ENCODE peak calls at places on chromosomes 3 and 15, in five cellular contexts. S is HL-60; K is CD8-positive, alpha-beta T cell; D is A549; E is heart left ventricle. I is an unnamed sample.

GRCh38 chr3:49602877-49603411 is 48.7 kb downstream of the BSN start:
- DNase-seq in S (no peak), D (no peak), K (peak; percentile 57), E (no peak), I (peak; percentile 30)

GRCh38 chr3:52388933-52389332 is 56.0 kb downstream of the SEMA3G start:
- DNase-seq in D (peak; percentile 7), S (no peak), K (no peak), E (no peak), I (no peak)

GRCh38 chr3:14203521-14204079 is 25.0 kb downstream of the LSM3 start:
- DNase-seq in E (peak; percentile 69), S (peak; percentile 61), K (no peak), D (peak; percentile 79), I (peak; percentile 41)

GRCh38 chr3:41267975-41268640 is 68.8 kb downstream of the CTNNB1 start:
- DNase-seq in D (peak; percentile 94), K (no peak), S (no peak), E (no peak), I (no peak)

GRCh38 chr15:55106155-55106554 is 90.6 kb downstream of the RSL24D1 start:
- DNase-seq in D (no peak), S (peak; percentile 2), K (no peak), E (no peak), I (no peak)

GRCh38 chr15:62254137-62254934 is 89.3 kb upstream of the C2CD4B start:
- DNase-seq in D (peak; percentile 64), K (peak; percentile 38), E (peak; percentile 61), S (peak; percentile 6), I (peak; percentile 66)

GRCh38 chr15:44873103-44873502 is 83.4 kb upstream of the TERB2 start:
- DNase-seq in S (no peak), D (no peak), E (no peak), K (no peak), I (no peak)

GRCh38 chr3:34015204-34016142 is 217.0 kb downstream of the PDCD6IP start:
- DNase-seq in E (no peak), S (no peak), K (no peak), D (peak; percentile 41), I (no peak)

GRCh38 chr15:94004697-94005096 is 226.7 kb upstream of the MCTP2 start:
- DNase-seq in E (peak; percentile 17), S (no peak), K (no peak), D (no peak), I (no peak)

GRCh38 chr3:99250821-99251355 is 349.4 kb upstream of the DCBLD2 start:
- DNase-seq in K (no peak), D (no peak), E (no peak), S (no peak), I (no peak)

GRCh38 chr15:66943456-66944095 is 121.8 kb upstream of the SMAD3 start:
- DNase-seq in K (no peak), E (no peak), D (peak; percentile 82), S (no peak), I (no peak)

GRCh38 chr3:122956685-122957455 is 70.7 kb downstream of the SEMA5B start:
- DNase-seq in E (peak; percentile 53), D (no peak), S (no peak), K (no peak), I (no peak)

GRCh38 chr3:119497824-119498187 is 541 bp upstream of the TIMMDC1 start:
- DNase-seq in E (no peak), D (peak; percentile 19), K (no peak), S (no peak), I (peak; percentile 58)

GRCh38 chr3:17730318-17730967 is 12.0 kb downstream of the TBC1D5 start:
- DNase-seq in D (no peak), E (no peak), K (no peak), S (no peak), I (no peak)

GRCh38 chr3:79729096-79729495 is 38.7 kb downstream of the ROBO1 start:
- DNase-seq in E (no peak), K (no peak), S (no peak), D (no peak), I (no peak)

GRCh38 chr3:138113309-138113708 is 2.1 kb downstream of the DZIP1L start:
- DNase-seq in E (no peak), D (peak; percentile 23), K (no peak), S (no peak), I (no peak)

GRCh38 chr3:138118863-138119766 is 3.7 kb upstream of the DZIP1L start:
- DNase-seq in K (peak; percentile 26), D (peak; percentile 63), S (no peak), E (peak; percentile 54), I (peak; percentile 87)

GRCh38 chr3:138112362-138112761 is 3.0 kb downstream of the DZIP1L start:
- DNase-seq in D (no peak), S (no peak), K (no peak), E (no peak), I (no peak)

GRCh38 chr3:138114431-138114918 is 933 bp downstream of the DZIP1L start:
- DNase-seq in E (no peak), D (peak; percentile 26), K (no peak), S (no peak), I (no peak)

DNA sequence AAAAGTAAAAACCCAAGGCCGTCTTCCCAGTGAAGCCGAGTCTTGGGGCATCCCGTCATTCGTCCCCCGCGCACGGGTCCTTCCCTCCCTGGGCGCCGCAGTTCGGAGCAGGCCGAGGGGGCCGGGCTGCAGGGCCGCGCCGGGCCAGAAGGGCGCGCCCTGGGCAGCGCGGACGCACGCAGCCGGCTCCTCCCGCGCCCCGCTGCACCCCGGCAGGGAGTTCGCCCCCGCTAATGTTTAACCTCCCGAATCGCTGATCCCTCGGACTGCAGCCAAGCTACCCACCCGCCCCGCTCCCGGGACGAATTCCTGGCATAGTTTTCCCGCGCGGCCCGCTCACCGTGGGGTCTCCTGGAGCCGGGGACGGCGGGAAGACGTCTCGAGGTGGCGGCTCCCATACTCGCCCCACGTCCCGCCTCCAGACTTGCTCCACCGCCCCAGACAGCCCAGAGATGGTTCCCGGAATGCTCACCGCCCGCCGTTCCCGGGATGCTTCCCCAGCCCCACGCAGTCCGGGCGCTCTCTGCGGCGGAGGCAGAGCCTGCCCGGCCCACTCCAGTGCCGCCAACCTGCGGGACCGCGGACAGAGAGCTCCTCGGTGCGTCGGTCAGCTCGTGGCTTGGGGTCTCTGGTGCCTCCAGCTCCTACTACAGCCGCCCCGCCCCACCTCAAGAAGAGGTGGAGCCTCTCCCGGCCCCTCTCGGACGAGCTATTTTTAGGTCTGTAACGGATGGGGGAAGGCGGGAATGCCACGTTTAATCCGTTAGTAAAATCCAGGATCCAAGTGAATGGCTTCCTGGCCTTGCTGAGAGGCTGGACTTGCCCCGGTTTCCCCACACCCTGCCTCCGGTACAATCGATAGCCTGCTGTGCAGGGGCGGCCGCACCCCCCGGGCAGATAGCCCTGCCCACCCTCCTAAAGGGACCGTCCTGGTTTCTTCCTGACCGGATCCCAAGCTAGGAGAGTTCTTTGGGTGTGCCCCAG is at the start of gene DZIP1L:
- DNase-seq in D (peak; percentile 57), K (no peak), S (no peak), E (peak; percentile 71), I (peak; percentile 70)
- TF ChIP-seq CTCF in D (peak; percentile 32), K (no peak), S (peak; percentile 32), E (peak; percentile 80), I (peak; percentile 55)

DNA sequence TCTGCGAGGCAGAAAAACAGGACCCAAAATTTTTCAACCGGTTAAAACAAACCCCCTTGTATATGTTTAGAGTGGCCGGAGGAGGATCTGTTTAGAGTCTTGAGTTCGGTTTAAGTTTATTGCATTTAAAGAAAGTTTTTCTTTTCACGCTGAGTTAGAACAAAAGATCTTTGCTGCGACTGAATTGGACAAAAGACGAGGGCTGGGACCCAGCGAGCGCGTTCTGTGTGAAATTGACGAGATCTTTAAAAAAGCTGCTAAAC is 9.8 kb downstream of the NR2F2 start:
- DNase-seq in E (no peak), D (no peak), K (no peak), S (no peak), I (no peak)
- H3K4me3 ChIP-seq in E (peak overlapping the region; percentile 64), D (peak overlapping the region; percentile 67), K (no peak overlapping the region), S (peak overlapping the region; percentile 41), I (peak overlapping the region; percentile 64)

GRCh38 chr15:78567541-78567940 is 2.2 kb downstream of the CHRNA5 start:
- DNase-seq in S (no peak), K (no peak), E (no peak), D (no peak), I (no peak)

GRCh38 chr15:78565951-78566774 is 843 bp downstream of the CHRNA5 start:
- DNase-seq in K (no peak), D (peak; percentile 55), S (no peak), E (no peak), I (no peak)

GRCh38 chr15:78571382-78571781 is 6.1 kb downstream of the CHRNA5 start:
- DNase-seq in E (no peak), S (no peak), D (no peak), K (no peak), I (no peak)

GRCh38 chr15:78574944-78575343 is 9.6 kb downstream of the CHRNA5 start:
- DNase-seq in E (no peak), D (no peak), S (no peak), K (no peak), I (no peak)

DNA sequence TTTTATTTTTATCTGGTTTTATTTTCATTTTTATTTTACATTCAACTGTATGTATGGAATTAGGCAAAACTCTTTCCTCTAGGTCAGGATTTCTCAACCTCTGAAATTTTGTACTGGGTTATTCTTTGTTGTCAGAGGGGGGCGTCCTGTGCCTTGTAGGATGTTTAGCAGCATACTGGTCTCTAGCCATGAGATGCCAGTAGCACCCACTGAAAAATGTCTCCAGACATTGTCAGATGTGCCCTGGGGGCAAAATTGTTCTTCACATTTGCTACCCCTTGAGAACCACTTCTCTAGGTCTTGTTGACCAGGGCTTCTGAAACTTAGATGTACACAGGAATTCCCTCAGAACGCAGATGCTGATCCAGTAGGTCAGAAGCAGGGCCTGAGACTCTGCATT is 5.4 kb downstream of the CHRNA5 start:
- DNase-seq in E (no peak), D (peak; percentile 30), S (no peak), K (no peak), I (no peak)
- TF ChIP-seq CTCF in E (no peak), D (no peak), S (no peak), K (no peak), I (no peak)

DNA sequence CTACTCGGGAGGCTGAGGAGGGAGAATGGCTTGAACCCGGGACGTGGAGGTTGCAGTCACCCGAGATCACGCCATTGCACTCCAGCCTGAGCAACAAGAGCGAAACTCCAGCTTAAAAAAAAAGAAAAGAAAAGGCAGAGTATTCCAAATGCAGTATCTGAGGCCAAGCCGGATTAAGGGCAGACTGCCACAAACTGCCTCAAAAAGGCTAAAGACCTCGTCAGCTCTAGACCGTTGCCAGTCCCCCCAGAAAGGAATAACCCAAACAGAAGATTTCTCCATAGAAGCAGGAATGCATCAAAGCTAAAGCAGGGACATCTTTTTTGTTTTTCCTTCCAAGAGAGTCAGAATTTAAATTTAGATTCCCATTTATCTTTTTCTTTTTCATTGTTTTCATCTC is 72.9 kb downstream of the TM4SF4 start:
- DNase-seq in S (no peak), E (peak; percentile 66), K (no peak), D (no peak), I (no peak)
- H3K4me3 ChIP-seq in S (no peak overlapping the region), E (no peak overlapping the region), K (no peak overlapping the region), D (peak overlapping the region; percentile 10), I (no peak overlapping the region)

DNA sequence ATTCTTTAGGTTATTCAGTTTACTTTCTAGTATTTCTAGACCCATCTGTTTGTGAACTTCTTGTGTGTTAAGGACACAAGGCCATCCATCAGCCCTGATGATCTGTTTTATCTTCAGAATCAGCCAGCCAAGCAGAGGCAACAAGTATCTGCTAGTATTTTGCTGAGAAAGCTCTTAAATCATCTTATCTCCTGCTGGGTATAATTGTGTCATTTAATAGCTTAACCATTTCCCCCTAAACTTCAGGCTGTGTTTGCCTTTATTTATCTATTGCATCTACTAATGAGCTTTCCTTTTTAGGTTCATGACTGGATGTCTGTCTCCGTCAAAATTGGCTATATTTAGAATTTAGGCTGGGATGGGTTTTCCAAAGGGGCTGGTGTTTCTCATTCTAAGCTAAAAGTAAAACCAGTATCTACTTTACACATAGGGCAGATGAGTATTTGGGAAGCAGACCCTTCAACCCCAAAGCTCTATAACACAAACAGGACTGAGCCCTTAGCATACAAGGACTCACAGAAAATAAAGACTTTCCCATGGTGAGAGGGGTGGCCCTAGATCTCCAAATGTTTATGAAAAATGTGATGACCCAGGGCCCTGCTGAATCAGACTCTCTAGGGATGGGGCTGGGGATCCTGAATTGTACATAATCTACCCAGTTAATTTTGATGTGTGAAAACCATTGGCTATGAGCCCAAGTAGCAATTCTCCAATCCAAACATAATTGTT is 65.3 kb upstream of the PSMD6 start:
- DNase-seq in S (no peak), D (peak; percentile 52), K (no peak), E (no peak), I (no peak)
- TF ChIP-seq CTCF in S (no peak), D (no peak), K (no peak), E (no peak), I (no peak)

I was measured in pancreas.